ENCODE peak calls at places on chromosomes 6 and 20, in ten cellular contexts. D is stromal cell of bone marrow; I is astrocyte of the spinal cord; T is GM19239; E is SK-MEL-5; M is RPMI7951; H is activated T-helper 1 cell treated with anti-CD3 and anti-CD28 coated beads, Interleukin-2, amount 50 U/mL, for 16 hours; L is H4; Y is HFF-Myc; K is tibial nerve. P is an unnamed sample.

GRCh38 chr6:48111143-48111506 is at the start of gene PTCHD4:
- DNase-seq in E (peak), D (peak), K (no peak), M (peak), L (peak), I (peak), Y (peak), H (no peak), T (no peak), P (no peak)

GRCh38 chr20:25549866-25550477 is 35.4 kb downstream of the NINL start:
- DNase-seq in M (no peak), I (peak), D (no peak), H (no peak), L (no peak), T (no peak), Y (no peak), K (no peak), E (no peak), P (no peak)

GRCh38 chr6:40205004-40205403 is 270.7 kb upstream of the MOCS1 start:
- DNase-seq in H (no peak), Y (no peak), E (no peak), I (no peak), T (no peak), L (no peak), D (no peak), M (no peak), K (no peak), P (no peak)

GRCh38 chr6:147508073-147508870 is at the start of gene SAMD5:
- DNase-seq in H (no peak), Y (peak), D (peak), T (peak), L (peak), E (peak), K (no peak), I (peak), M (peak), P (no peak)

GRCh38 chr6:7691675-7692452 is 34.0 kb upstream of the BMP6 start:
- DNase-seq in Y (no peak), I (peak), T (no peak), E (peak), H (no peak), M (peak), K (no peak), L (peak), D (no peak), P (no peak)

GRCh38 chr6:138531387-138531786 is 32.1 kb upstream of the NHSL1 start:
- DNase-seq in M (no peak), T (no peak), K (no peak), H (no peak), L (no peak), I (no peak), E (no peak), D (no peak), Y (no peak), P (no peak)

GRCh38 chr6:4281341-4282293 is 146.2 kb upstream of the ECI2 start:
- DNase-seq in D (no peak), E (no peak), T (peak), I (peak), Y (no peak), K (no peak), H (no peak), L (no peak), M (no peak), P (peak)

GRCh38 chr6:105713474-105714118 is 310.7 kb upstream of the PREP start:
- DNase-seq in D (no peak), E (no peak), T (no peak), Y (no peak), H (no peak), L (no peak), M (peak), K (no peak), I (peak), P (no peak)

GRCh38 chr20:49319204-49319809 is 41.5 kb upstream of the ZNFX1 start:
- DNase-seq in E (no peak), Y (no peak), K (no peak), I (no peak), L (no peak), M (no peak), T (no peak), D (no peak), H (no peak), P (no peak)

GRCh38 chr6:3209114-3210023 is 18.1 kb downstream of the TUBB2B start:
- DNase-seq in I (peak), K (no peak), E (peak), H (no peak), L (peak), M (peak), D (peak), Y (peak), T (no peak), P (peak)